ENCODE peak calls at places on chromosomes 5 and 9, in ten cellular contexts. One of them, this sample, is unnamed.

GRCh38 chr9:87973122-87973521 is 1.2 kb downstream of the CDK20 start:
- DNase-seq in brain microvascular endothelial cell: no peak
- DNase-seq in NCI-H69: no peak
- DNase-seq in GM12892: no peak
- DNase-seq in stimulated activated naive CD8-positive, alpha-beta T cell treated with anti-CD3 and anti-CD28 coated beads, Interleukin-15, amount 100 ng/mL, for 72 hours: no peak
- DNase-seq in upper lobe of right lung: no peak
- DNase-seq in renal cortical epithelial cell: no peak
- DNase-seq in endothelial cell: no peak
- DNase-seq in ureter: no peak
- DNase-seq in activated naive CD4-positive, alpha-beta T cell treated with anti-CD3 and anti-CD28 coated beads for 36 hours: no peak
- DNase-seq in this sample: no peak

GRCh38 chr9:22244141-22245011 is 202.2 kb upstream of the DMRTA1 start:
- DNase-seq in brain microvascular endothelial cell: peak
- DNase-seq in NCI-H69: peak
- DNase-seq in GM12892: no peak
- DNase-seq in stimulated activated naive CD8-positive, alpha-beta T cell treated with anti-CD3 and anti-CD28 coated beads, Interleukin-15, amount 100 ng/mL, for 72 hours: no peak
- DNase-seq in upper lobe of right lung: peak
- DNase-seq in renal cortical epithelial cell: peak
- DNase-seq in endothelial cell: peak
- DNase-seq in ureter: no peak
- DNase-seq in activated naive CD4-positive, alpha-beta T cell treated with anti-CD3 and anti-CD28 coated beads for 36 hours: peak
- DNase-seq in this sample: peak

GRCh38 chr5:74199436-74200210 is 440.9 kb downstream of the ENC1 start:
- DNase-seq in brain microvascular endothelial cell: no peak
- DNase-seq in NCI-H69: no peak
- DNase-seq in GM12892: no peak
- DNase-seq in stimulated activated naive CD8-positive, alpha-beta T cell treated with anti-CD3 and anti-CD28 coated beads, Interleukin-15, amount 100 ng/mL, for 72 hours: no peak
- DNase-seq in upper lobe of right lung: no peak
- DNase-seq in renal cortical epithelial cell: peak
- DNase-seq in endothelial cell: no peak
- DNase-seq in ureter: no peak
- DNase-seq in activated naive CD4-positive, alpha-beta T cell treated with anti-CD3 and anti-CD28 coated beads for 36 hours: no peak
- DNase-seq in this sample: no peak

GRCh38 chr9:135687216-135687615 is 12.1 kb downstream of the SOHLH1 start:
- DNase-seq in brain microvascular endothelial cell: no peak
- DNase-seq in NCI-H69: no peak
- DNase-seq in GM12892: no peak
- DNase-seq in stimulated activated naive CD8-positive, alpha-beta T cell treated with anti-CD3 and anti-CD28 coated beads, Interleukin-15, amount 100 ng/mL, for 72 hours: no peak
- DNase-seq in upper lobe of right lung: no peak
- DNase-seq in renal cortical epithelial cell: no peak
- DNase-seq in endothelial cell: no peak
- DNase-seq in ureter: no peak
- DNase-seq in activated naive CD4-positive, alpha-beta T cell treated with anti-CD3 and anti-CD28 coated beads for 36 hours: no peak
- DNase-seq in this sample: no peak

GRCh38 chr5:151741678-151742423 is 16.6 kb downstream of the ATOX1 start:
- DNase-seq in brain microvascular endothelial cell: peak
- DNase-seq in NCI-H69: no peak
- DNase-seq in GM12892: no peak
- DNase-seq in stimulated activated naive CD8-positive, alpha-beta T cell treated with anti-CD3 and anti-CD28 coated beads, Interleukin-15, amount 100 ng/mL, for 72 hours: no peak
- DNase-seq in upper lobe of right lung: no peak
- DNase-seq in renal cortical epithelial cell: peak
- DNase-seq in endothelial cell: no peak
- DNase-seq in ureter: no peak
- DNase-seq in activated naive CD4-positive, alpha-beta T cell treated with anti-CD3 and anti-CD28 coated beads for 36 hours: no peak
- DNase-seq in this sample: no peak

GRCh38 chr9:84969084-84969483 is 299.6 kb downstream of the NTRK2 start:
- DNase-seq in brain microvascular endothelial cell: no peak
- DNase-seq in NCI-H69: peak
- DNase-seq in GM12892: no peak
- DNase-seq in stimulated activated naive CD8-positive, alpha-beta T cell treated with anti-CD3 and anti-CD28 coated beads, Interleukin-15, amount 100 ng/mL, for 72 hours: no peak
- DNase-seq in upper lobe of right lung: no peak
- DNase-seq in renal cortical epithelial cell: no peak
- DNase-seq in endothelial cell: no peak
- DNase-seq in ureter: peak
- DNase-seq in activated naive CD4-positive, alpha-beta T cell treated with anti-CD3 and anti-CD28 coated beads for 36 hours: no peak
- DNase-seq in this sample: no peak

GRCh38 chr5:83377131-83377865 is 94.2 kb upstream of the VCAN start:
- DNase-seq in brain microvascular endothelial cell: peak
- DNase-seq in NCI-H69: no peak
- DNase-seq in GM12892: no peak
- DNase-seq in stimulated activated naive CD8-positive, alpha-beta T cell treated with anti-CD3 and anti-CD28 coated beads, Interleukin-15, amount 100 ng/mL, for 72 hours: no peak
- DNase-seq in upper lobe of right lung: no peak
- DNase-seq in renal cortical epithelial cell: no peak
- DNase-seq in endothelial cell: no peak
- DNase-seq in ureter: no peak
- DNase-seq in activated naive CD4-positive, alpha-beta T cell treated with anti-CD3 and anti-CD28 coated beads for 36 hours: no peak
- DNase-seq in this sample: no peak

GRCh38 chr5:33828611-33829286 is 63.0 kb downstream of the ADAMTS12 start:
- DNase-seq in brain microvascular endothelial cell: no peak
- DNase-seq in NCI-H69: no peak
- DNase-seq in GM12892: no peak
- DNase-seq in stimulated activated naive CD8-positive, alpha-beta T cell treated with anti-CD3 and anti-CD28 coated beads, Interleukin-15, amount 100 ng/mL, for 72 hours: no peak
- DNase-seq in upper lobe of right lung: no peak
- DNase-seq in renal cortical epithelial cell: no peak
- DNase-seq in endothelial cell: no peak
- DNase-seq in ureter: no peak
- DNase-seq in activated naive CD4-positive, alpha-beta T cell treated with anti-CD3 and anti-CD28 coated beads for 36 hours: no peak
- DNase-seq in this sample: no peak

GRCh38 chr5:137563646-137564474 is 64.7 kb upstream of the SPOCK1 start:
- DNase-seq in brain microvascular endothelial cell: peak
- DNase-seq in NCI-H69: peak
- DNase-seq in GM12892: no peak
- DNase-seq in stimulated activated naive CD8-positive, alpha-beta T cell treated with anti-CD3 and anti-CD28 coated beads, Interleukin-15, amount 100 ng/mL, for 72 hours: no peak
- DNase-seq in upper lobe of right lung: no peak
- DNase-seq in renal cortical epithelial cell: peak
- DNase-seq in endothelial cell: no peak
- DNase-seq in ureter: no peak
- DNase-seq in activated naive CD4-positive, alpha-beta T cell treated with anti-CD3 and anti-CD28 coated beads for 36 hours: no peak
- DNase-seq in this sample: no peak

GRCh38 chr9:34049630-34050384 is 1.1 kb upstream of the UBAP2 start:
- DNase-seq in brain microvascular endothelial cell: no peak
- DNase-seq in NCI-H69: peak
- DNase-seq in GM12892: no peak
- DNase-seq in stimulated activated naive CD8-positive, alpha-beta T cell treated with anti-CD3 and anti-CD28 coated beads, Interleukin-15, amount 100 ng/mL, for 72 hours: peak
- DNase-seq in upper lobe of right lung: no peak
- DNase-seq in renal cortical epithelial cell: no peak
- DNase-seq in endothelial cell: no peak
- DNase-seq in ureter: no peak
- DNase-seq in activated naive CD4-positive, alpha-beta T cell treated with anti-CD3 and anti-CD28 coated beads for 36 hours: no peak
- DNase-seq in this sample: no peak

GRCh38 chr5:116573617-116574431 is 799 bp downstream of the SEMA6A start:
- DNase-seq in brain microvascular endothelial cell: no peak
- DNase-seq in NCI-H69: peak
- DNase-seq in GM12892: no peak
- DNase-seq in stimulated activated naive CD8-positive, alpha-beta T cell treated with anti-CD3 and anti-CD28 coated beads, Interleukin-15, amount 100 ng/mL, for 72 hours: peak
- DNase-seq in upper lobe of right lung: peak
- DNase-seq in renal cortical epithelial cell: no peak
- DNase-seq in endothelial cell: peak
- DNase-seq in ureter: no peak
- DNase-seq in activated naive CD4-positive, alpha-beta T cell treated with anti-CD3 and anti-CD28 coated beads for 36 hours: no peak
- DNase-seq in this sample: no peak

GRCh38 chr9:91803143-91803940 is 146.7 kb downstream of the ROR2 start:
- DNase-seq in brain microvascular endothelial cell: peak
- DNase-seq in NCI-H69: no peak
- DNase-seq in GM12892: no peak
- DNase-seq in stimulated activated naive CD8-positive, alpha-beta T cell treated with anti-CD3 and anti-CD28 coated beads, Interleukin-15, amount 100 ng/mL, for 72 hours: no peak
- DNase-seq in upper lobe of right lung: no peak
- DNase-seq in renal cortical epithelial cell: no peak
- DNase-seq in endothelial cell: no peak
- DNase-seq in ureter: peak
- DNase-seq in activated naive CD4-positive, alpha-beta T cell treated with anti-CD3 and anti-CD28 coated beads for 36 hours: no peak
- DNase-seq in this sample: no peak

GRCh38 chr5:57004800-57005199 is 52.9 kb upstream of the MIER3 start:
- DNase-seq in brain microvascular endothelial cell: no peak
- DNase-seq in NCI-H69: no peak
- DNase-seq in GM12892: no peak
- DNase-seq in stimulated activated naive CD8-positive, alpha-beta T cell treated with anti-CD3 and anti-CD28 coated beads, Interleukin-15, amount 100 ng/mL, for 72 hours: no peak
- DNase-seq in upper lobe of right lung: no peak
- DNase-seq in renal cortical epithelial cell: peak
- DNase-seq in endothelial cell: no peak
- DNase-seq in ureter: no peak
- DNase-seq in activated naive CD4-positive, alpha-beta T cell treated with anti-CD3 and anti-CD28 coated beads for 36 hours: no peak
- DNase-seq in this sample: no peak

GRCh38 chr9:111815200-111816070 is 20.7 kb upstream of the SHOC1 start:
- DNase-seq in brain microvascular endothelial cell: no peak
- DNase-seq in NCI-H69: peak
- DNase-seq in GM12892: no peak
- DNase-seq in stimulated activated naive CD8-positive, alpha-beta T cell treated with anti-CD3 and anti-CD28 coated beads, Interleukin-15, amount 100 ng/mL, for 72 hours: no peak
- DNase-seq in upper lobe of right lung: no peak
- DNase-seq in renal cortical epithelial cell: no peak
- DNase-seq in endothelial cell: no peak
- DNase-seq in ureter: no peak
- DNase-seq in activated naive CD4-positive, alpha-beta T cell treated with anti-CD3 and anti-CD28 coated beads for 36 hours: no peak
- DNase-seq in this sample: no peak

GRCh38 chr5:166909926-166910325 is 1381.5 kb upstream of the WWC1 start:
- DNase-seq in brain microvascular endothelial cell: no peak
- DNase-seq in NCI-H69: no peak
- DNase-seq in GM12892: no peak
- DNase-seq in stimulated activated naive CD8-positive, alpha-beta T cell treated with anti-CD3 and anti-CD28 coated beads, Interleukin-15, amount 100 ng/mL, for 72 hours: no peak
- DNase-seq in upper lobe of right lung: no peak
- DNase-seq in renal cortical epithelial cell: peak
- DNase-seq in endothelial cell: no peak
- DNase-seq in ureter: no peak
- DNase-seq in activated naive CD4-positive, alpha-beta T cell treated with anti-CD3 and anti-CD28 coated beads for 36 hours: no peak
- DNase-seq in this sample: no peak

GRCh38 chr9:38707885-38708640 is 11.9 kb downstream of the FAM240B start:
- DNase-seq in brain microvascular endothelial cell: no peak
- DNase-seq in NCI-H69: peak
- DNase-seq in GM12892: no peak
- DNase-seq in stimulated activated naive CD8-positive, alpha-beta T cell treated with anti-CD3 and anti-CD28 coated beads, Interleukin-15, amount 100 ng/mL, for 72 hours: no peak
- DNase-seq in upper lobe of right lung: no peak
- DNase-seq in renal cortical epithelial cell: no peak
- DNase-seq in endothelial cell: no peak
- DNase-seq in ureter: no peak
- DNase-seq in activated naive CD4-positive, alpha-beta T cell treated with anti-CD3 and anti-CD28 coated beads for 36 hours: no peak
- DNase-seq in this sample: no peak

GRCh38 chr5:150066901-150067396 is 19.4 kb downstream of the CSF1R start:
- DNase-seq in brain microvascular endothelial cell: peak
- DNase-seq in NCI-H69: no peak
- DNase-seq in GM12892: no peak
- DNase-seq in stimulated activated naive CD8-positive, alpha-beta T cell treated with anti-CD3 and anti-CD28 coated beads, Interleukin-15, amount 100 ng/mL, for 72 hours: no peak
- DNase-seq in upper lobe of right lung: no peak
- DNase-seq in renal cortical epithelial cell: peak
- DNase-seq in endothelial cell: no peak
- DNase-seq in ureter: no peak
- DNase-seq in activated naive CD4-positive, alpha-beta T cell treated with anti-CD3 and anti-CD28 coated beads for 36 hours: no peak
- DNase-seq in this sample: no peak